ENCODE peak calls at places on chromosomes 1 and 21, in five cellular contexts. U is NB4; T is CD4-positive, alpha-beta T cell; G is GM10248; Y is heart right ventricle. W is an unnamed sample.

GRCh38 chr1:8878448-8879347 is at the start of gene ENO1:
- DNase-seq in U (peak; percentile 97), T (peak; percentile 99), G (peak; percentile 98), Y (peak; percentile 99), W (peak; percentile 100)

GRCh38 chr1:102262994-102263393 is 266.3 kb upstream of the OLFM3 start:
- DNase-seq in U (peak; percentile 0), T (no peak), G (no peak), Y (no peak), W (no peak)

GRCh38 chr1:3505161-3505560 is 50.7 kb downstream of the ARHGEF16 start:
- DNase-seq in U (no peak), T (no peak), G (no peak), Y (no peak), W (no peak)

GRCh38 chr21:43907751-43908150 is 42.7 kb downstream of the AGPAT3 start:
- DNase-seq in U (no peak), T (no peak), G (no peak), Y (no peak), W (no peak)

GRCh38 chr1:151513626-151514101 is 2.5 kb downstream of the CGN start:
- DNase-seq in U (no peak), T (no peak), G (no peak), Y (no peak), W (no peak)

GRCh38 chr1:99503276-99503747 is 142.6 kb upstream of the PALMD start:
- DNase-seq in U (no peak), T (no peak), G (no peak), Y (no peak), W (no peak)

GRCh38 chr1:86507935-86508582 is 38.8 kb upstream of the CLCA4 start:
- DNase-seq in U (peak; percentile 49), T (no peak), G (no peak), Y (no peak), W (no peak)

GRCh38 chr1:178774263-178774662 is 49.2 kb downstream of the RALGPS2 start:
- DNase-seq in U (peak; percentile 52), T (no peak), G (no peak), Y (no peak), W (no peak)

GRCh38 chr1:190439447-190439846 is 38.2 kb downstream of the BRINP3 start:
- DNase-seq in U (no peak), T (no peak), G (no peak), Y (no peak), W (no peak)

DNA sequence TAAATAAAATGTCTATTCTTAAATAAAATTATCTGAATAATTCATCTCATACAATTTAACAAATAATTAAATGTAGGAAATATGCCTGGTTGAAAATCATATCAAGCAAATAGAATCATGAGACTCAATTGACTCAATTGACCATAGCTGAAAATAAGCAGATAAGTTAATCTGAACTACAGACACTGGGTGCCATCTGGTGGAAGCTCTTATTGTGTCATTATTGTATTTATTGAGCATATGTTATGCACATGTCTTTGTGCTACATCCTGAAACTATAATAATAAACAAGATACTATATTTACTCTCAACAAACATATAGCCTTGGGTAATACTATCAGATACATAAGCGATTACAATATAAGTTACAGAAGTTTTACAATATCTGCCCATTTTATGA is 41.0 kb downstream of the BRINP3 start:
- DNase-seq in U (peak; percentile 26), T (no peak), G (no peak), Y (no peak), W (no peak)
- TF ChIP-seq CTCF in U (no peak), T (no peak), G (peak; percentile 43), Y (no peak), W (no peak)

DNA sequence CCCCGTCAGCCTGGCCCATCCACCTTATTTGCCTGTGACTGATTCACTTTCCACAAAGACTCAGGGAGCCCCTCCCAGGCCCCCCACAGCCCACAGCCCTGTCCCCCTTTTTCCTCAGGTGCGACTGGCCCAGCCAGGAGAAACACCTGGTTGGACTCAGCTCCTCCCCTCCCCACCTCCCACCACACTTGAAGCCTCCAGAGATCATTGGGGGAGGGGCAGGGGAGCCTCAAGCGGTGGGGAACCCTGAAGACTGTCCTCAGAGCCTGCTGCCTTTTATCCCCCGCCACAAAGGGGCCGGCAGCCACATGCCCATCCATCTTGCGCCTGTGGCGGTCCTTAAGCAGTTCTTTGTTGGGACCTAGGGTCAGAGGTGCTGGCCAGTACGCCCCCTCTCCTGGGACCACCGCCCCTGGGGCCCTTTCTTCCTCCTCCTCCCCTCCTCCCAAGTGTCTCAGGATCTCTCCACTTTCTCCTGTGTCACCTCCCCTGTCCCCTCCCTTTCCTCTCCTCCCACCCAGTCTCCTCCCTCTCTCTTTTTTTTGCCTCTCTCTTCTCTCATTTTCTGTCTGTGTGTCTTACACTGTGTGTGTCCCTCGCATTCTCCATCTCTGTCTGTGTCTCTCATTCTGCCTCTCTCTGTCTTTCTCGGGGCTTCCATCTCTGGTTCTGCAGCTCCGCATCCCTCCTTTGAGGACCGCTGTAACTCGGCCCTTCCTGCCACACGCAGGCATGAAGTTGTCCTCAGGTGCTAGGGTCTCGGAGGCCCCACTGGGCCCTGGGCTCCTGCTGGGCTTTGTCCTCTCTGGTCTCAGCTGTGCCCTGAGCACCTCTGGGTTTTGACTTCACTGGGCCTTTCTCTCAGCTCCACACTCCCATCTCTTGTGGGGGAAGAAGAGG is 12.2 kb downstream of the CRABP2 start:
- DNase-seq in U (peak; percentile 53), T (no peak), G (no peak), Y (no peak), W (no peak)
- TF ChIP-seq CTCF in U (no peak), T (no peak), G (no peak), Y (no peak), W (no peak)

DNA sequence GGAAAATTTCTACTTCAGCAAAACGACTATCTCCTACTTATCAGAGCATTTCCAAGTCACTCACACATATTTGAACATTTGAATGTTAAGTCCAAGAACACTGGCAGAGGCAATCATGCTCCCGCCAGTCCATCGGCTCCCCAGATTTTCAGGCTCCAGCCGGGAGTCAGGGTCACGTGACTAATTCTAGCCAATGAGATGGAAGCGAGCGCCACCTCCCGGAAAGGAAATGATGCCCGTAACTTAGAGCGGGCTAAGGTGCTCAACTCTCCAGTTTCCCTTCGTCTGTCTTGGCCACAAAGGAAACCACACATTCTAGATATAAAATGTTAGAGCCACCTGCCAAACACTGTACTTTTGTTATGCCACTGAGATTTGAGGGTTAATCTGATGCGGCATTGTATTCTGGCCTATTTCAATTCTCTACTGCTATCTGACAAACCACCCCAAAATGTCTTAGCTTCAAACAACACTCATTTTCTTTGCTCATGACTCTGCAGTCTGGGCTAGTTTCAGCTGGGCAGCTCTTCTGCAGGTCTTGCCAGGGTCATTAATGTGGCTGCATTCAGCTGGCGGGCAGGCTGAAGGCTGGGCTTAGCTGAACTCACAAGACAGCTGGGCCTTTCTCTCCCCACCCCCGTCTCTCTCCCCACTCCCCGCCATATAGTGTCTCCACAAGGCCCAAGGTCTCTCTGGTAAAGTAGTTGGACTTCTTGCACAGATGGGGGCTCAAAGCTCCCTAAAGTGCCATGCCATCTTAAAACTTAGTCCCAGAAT is 16.5 kb upstream of the LHX4 start:
- DNase-seq in U (no peak), T (peak; percentile 13), G (peak; percentile 71), Y (no peak), W (peak; percentile 35)
- TF ChIP-seq CTCF in U (no peak), T (no peak), G (no peak), Y (no peak), W (no peak)

GRCh38 chr1:203628185-203628996 is 1.8 kb downstream of the ATP2B4 start:
- DNase-seq in U (peak; percentile 51), T (no peak), G (no peak), Y (peak; percentile 29), W (no peak)
- TF ChIP-seq CTCF in U (peak; percentile 1), T (no peak), G (no peak), Y (no peak), W (no peak)

GRCh38 chr1:12407962-12408288 is 178.1 kb downstream of the VPS13D start:
- DNase-seq in U (no peak), T (no peak), G (no peak), Y (no peak), W (no peak)
- TF ChIP-seq CTCF in U (no peak), T (no peak), G (no peak), Y (no peak), W (no peak)

GRCh38 chr1:51569284-51570062 is 47.4 kb upstream of the OSBPL9 start:
- DNase-seq in U (peak; percentile 79), T (no peak), G (no peak), Y (no peak), W (no peak)

GRCh38 chr1:51570063-51570720 is 46.7 kb upstream of the OSBPL9 start:
- DNase-seq in U (peak; percentile 82), T (no peak), G (peak; percentile 30), Y (no peak), W (no peak)

GRCh38 chr1:51566260-51566659 is 47.2 kb upstream of the EPS15 start:
- DNase-seq in U (no peak), T (no peak), G (no peak), Y (no peak), W (no peak)

GRCh38 chr1:51567653-51568052 is 48.6 kb upstream of the EPS15 start:
- DNase-seq in U (no peak), T (no peak), G (no peak), Y (no peak), W (no peak)

GRCh38 chr1:51568231-51568935 is 48.5 kb upstream of the OSBPL9 start:
- DNase-seq in U (no peak), T (no peak), G (no peak), Y (no peak), W (no peak)
- TF ChIP-seq CTCF in U (no peak), T (no peak), G (no peak), Y (no peak), W (no peak)

GRCh38 chr1:1678581-1679380 is 13.8 kb downstream of the SLC35E2B start:
- DNase-seq in U (peak; percentile 56), T (no peak), G (peak; percentile 59), Y (peak; percentile 15), W (peak; percentile 48)
- TF ChIP-seq CTCF in U (peak; percentile 44), T (no peak), G (peak; percentile 86), Y (no peak), W (peak; percentile 59)